ENCODE peak calls at places on chromosomes 5 and 9, in four cellular contexts. Z is endothelial cell of umbilical vein, D is neuronal stem cell, N is astrocyte. O is an unnamed sample.

GRCh38 chr5:78540335-78541057 is 108.1 kb downstream of the LHFPL2 start:
- DNase-seq in Z (no peak), D (no peak), N (no peak), O (no peak)

GRCh38 chr5:170139786-170140335 is 34.2 kb downstream of the FOXI1 start:
- DNase-seq in N (no peak), D (no peak), Z (no peak), O (no peak)

GRCh38 chr9:90991953-90992352 is 190.3 kb downstream of the SYK start:
- DNase-seq in Z (no peak), N (peak), D (no peak), O (no peak)

GRCh38 chr9:109590945-109591344 is 92.8 kb upstream of the PTPN3 start:
- DNase-seq in D (no peak), Z (no peak), N (peak), O (no peak)

GRCh38 chr5:132822650-132823480 is 7.6 kb downstream of the SHROOM1 start:
- DNase-seq in D (no peak), N (peak), Z (no peak), O (no peak)

GRCh38 chr9:135130266-135130976 is 43.0 kb downstream of the OLFM1 start:
- DNase-seq in N (no peak), Z (no peak), D (no peak), O (peak)

GRCh38 chr9:105007143-105007542 is 79.2 kb upstream of the ABCA1 start:
- DNase-seq in N (peak), Z (peak), D (no peak), O (no peak)

GRCh38 chr5:86807046-86807712 is 189.4 kb downstream of the COX7C start:
- DNase-seq in D (no peak), Z (no peak), N (no peak), O (no peak)

GRCh38 chr9:74838351-74838750 is 49.4 kb downstream of the TRPM6 start:
- DNase-seq in N (no peak), Z (no peak), D (no peak), O (no peak)

GRCh38 chr9:84397822-84398221 is 57.3 kb upstream of the SLC28A3 start:
- DNase-seq in D (no peak), Z (peak), N (peak), O (peak)

GRCh38 chr5:133819977-133820471 is 148.4 kb downstream of the C5orf15 start:
- DNase-seq in Z (peak), N (no peak), D (no peak), O (no peak)

GRCh38 chr9:134066923-134067851 is 639 bp downstream of the BRD3 start:
- DNase-seq in D (no peak), N (no peak), Z (peak), O (peak)

GRCh38 chr5:149145138-149145537 is 3.8 kb downstream of the ABLIM3 start:
- DNase-seq in N (no peak), D (no peak), Z (no peak), O (no peak)

GRCh38 chr9:70403618-70404025 is 10.8 kb downstream of the KLF9 start:
- DNase-seq in N (peak), Z (peak), D (no peak), O (no peak)

GRCh38 chr5:138466900-138467710 is 1.8 kb downstream of the EGR1 start:
- DNase-seq in D (no peak), N (peak), Z (peak), O (no peak)
- H3K9ac ChIP-seq in D (peak), N (peak), Z (no peak), O (no peak)

GRCh38 chr9:112811518-112811917 is 61.0 kb downstream of the SNX30 start:
- DNase-seq in D (no peak), N (no peak), Z (no peak), O (no peak)
- H3K4me2 ChIP-seq in D (no peak), N (no peak), Z (no peak), O (no peak)

GRCh38 chr5:135185461-135186075 is 151.5 kb upstream of the PITX1 start:
- DNase-seq in D (no peak), Z (no peak), N (peak), O (peak)
- H3K9ac ChIP-seq in D (no peak), Z (no peak), N (no peak), O (peak)

GRCh38 chr5:160800375-160800774 is 51.6 kb downstream of the ATP10B start:
- DNase-seq in D (no peak), N (no peak), Z (no peak), O (no peak)
- H3K4me2 ChIP-seq in D (no peak), N (no peak), Z (no peak), O (no peak)

GRCh38 chr5:176531902-176532493 is 5.2 kb downstream of the RNF44 start:
- DNase-seq in Z (no peak), N (no peak), D (no peak), O (no peak)
- H3K9ac ChIP-seq in Z (no peak), N (no peak), D (peak), O (no peak)